ENCODE peak calls at places on chromosomes 5 and 9, in six cellular contexts. Q is lower lobe of right lung, W is neural crest cell, H is body of pancreas, T is HFF-Myc, X is AG04450. A is an unnamed sample.

GRCh38 chr5:107672212-107673105 is 1.7 kb upstream of the EFNA5 start:
- DNase-seq in H (peak), T (no peak), X (peak), Q (peak), W (peak), A (peak)

GRCh38 chr9:21334969-21335632 is at the start of gene KLHL9:
- DNase-seq in H (peak), X (peak), Q (peak), W (peak), T (peak), A (peak)

GRCh38 chr5:126186210-126186609 is 237.0 kb upstream of the GRAMD2B start:
- DNase-seq in X (no peak), H (no peak), T (no peak), W (no peak), Q (no peak), A (no peak)

GRCh38 chr5:74631088-74631960 is 9.2 kb downstream of the ENC1 start:
- DNase-seq in W (no peak), T (no peak), Q (no peak), X (peak), H (no peak), A (peak)

GRCh38 chr5:9546973-9547947 is 1.4 kb upstream of the SEMA5A start:
- DNase-seq in H (peak), X (peak), T (no peak), W (no peak), Q (no peak), A (no peak)

GRCh38 chr5:168611163-168611562 is 32.0 kb upstream of the PANK3 start:
- DNase-seq in H (no peak), W (no peak), Q (no peak), T (no peak), X (no peak), A (no peak)

GRCh38 chr5:106862450-106863193 is 808.1 kb downstream of the EFNA5 start:
- DNase-seq in T (peak), W (no peak), Q (no peak), X (peak), H (no peak), A (no peak)

GRCh38 chr9:95284667-95285066 is 32.8 kb downstream of the FANCC start:
- DNase-seq in W (no peak), H (peak), Q (no peak), X (no peak), T (no peak), A (no peak)

GRCh38 chr5:41722359-41722950 is 147.8 kb downstream of the OXCT1 start:
- DNase-seq in Q (no peak), X (no peak), W (no peak), T (no peak), H (no peak), A (no peak)

GRCh38 chr9:95190413-95190812 is 127.1 kb downstream of the FANCC start:
- DNase-seq in T (no peak), Q (no peak), H (no peak), X (no peak), W (no peak), A (no peak)

GRCh38 chr5:74095871-74096270 is 469.9 kb downstream of the ARHGEF28 start:
- DNase-seq in T (no peak), X (peak), Q (no peak), H (no peak), W (no peak), A (no peak)

GRCh38 chr5:55538621-55539020 is 3.9 kb upstream of the PLPP1 start:
- DNase-seq in H (no peak), X (no peak), T (no peak), Q (no peak), W (no peak), A (peak)

GRCh38 chr5:126366199-126366560 is 57.0 kb upstream of the GRAMD2B start:
- DNase-seq in Q (no peak), X (no peak), H (no peak), T (no peak), W (no peak), A (no peak)

GRCh38 chr9:21590058-21590996 is 108.2 kb upstream of the IFNE start:
- DNase-seq in W (no peak), X (no peak), H (no peak), T (no peak), Q (no peak), A (no peak)

GRCh38 chr5:126253406-126253805 is 169.8 kb upstream of the GRAMD2B start:
- DNase-seq in X (no peak), W (no peak), T (no peak), H (no peak), Q (no peak), A (no peak)

DNA sequence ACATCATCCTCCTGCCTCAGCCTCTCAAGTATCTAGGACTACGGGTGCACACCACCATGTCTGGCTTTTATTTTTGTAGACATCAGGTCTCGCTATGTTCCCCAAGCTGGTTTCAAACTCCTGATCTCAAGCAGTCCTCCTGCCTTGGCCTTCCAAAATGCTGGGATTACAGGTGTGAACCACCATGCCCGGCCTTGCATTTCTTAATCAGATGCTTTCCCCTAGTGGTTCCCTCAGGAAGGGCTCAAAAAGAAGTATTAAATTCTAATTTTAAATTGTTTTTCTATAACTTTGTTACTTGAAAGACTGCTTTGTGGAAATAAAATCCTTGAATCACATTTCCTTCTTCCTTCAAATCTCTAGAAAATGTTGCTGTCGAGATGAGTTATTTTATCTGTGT is 79.5 kb upstream of the ROR2 start:
- DNase-seq in H (no peak), X (no peak), T (no peak), W (no peak), Q (no peak), A (no peak)
- TF ChIP-seq CTCF in H (no peak), X (peak), T (no peak), W (peak), Q (no peak), A (no peak)

DNA sequence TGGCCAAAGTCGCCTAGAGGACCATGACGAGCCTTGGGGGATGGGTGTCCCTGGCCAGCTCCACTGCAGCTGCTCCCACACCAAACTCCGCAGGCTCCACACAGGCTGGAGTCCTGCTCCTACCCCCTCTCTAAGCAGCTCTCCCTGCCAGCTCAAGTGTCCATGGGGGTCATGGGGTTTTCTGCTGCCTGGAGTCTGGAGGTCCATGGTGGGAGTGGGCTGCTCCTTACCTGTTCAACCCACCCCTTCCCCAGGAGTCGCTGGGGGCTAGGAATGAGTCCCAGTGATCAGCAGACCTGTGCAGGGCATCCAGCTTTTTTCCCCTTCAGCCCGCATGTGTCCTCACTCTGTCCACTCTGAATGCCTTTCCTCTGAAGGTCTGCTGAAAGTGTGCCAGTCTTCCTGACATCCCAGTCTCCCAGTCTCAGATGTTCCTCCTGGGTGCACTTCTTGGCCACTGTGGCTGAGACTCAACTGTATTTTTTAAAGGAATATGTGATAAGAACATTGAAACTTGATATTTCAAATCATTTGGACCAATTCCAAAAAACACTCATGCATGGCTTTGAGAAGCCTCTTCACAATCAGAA is 261.3 kb upstream of the ANKH start:
- DNase-seq in H (no peak), Q (no peak), W (no peak), T (no peak), X (no peak), A (no peak)
- TF ChIP-seq CTCF in H (no peak), Q (no peak), W (no peak), T (no peak), X (no peak), A (no peak)

DNA sequence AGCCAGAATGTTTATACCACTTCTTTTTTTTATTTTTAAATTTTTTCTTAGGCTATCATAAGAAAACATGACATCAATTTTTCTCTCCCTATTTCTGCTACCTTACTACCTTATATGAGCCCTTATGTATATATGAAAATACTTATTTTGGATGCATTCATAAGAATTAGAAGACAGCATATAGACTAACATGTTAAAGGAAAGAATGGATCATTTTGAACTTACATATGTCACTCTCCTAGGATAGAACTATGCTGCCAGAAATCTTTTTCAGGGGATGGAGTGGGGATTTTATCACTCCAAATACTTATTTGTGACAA is 51.8 kb downstream of the SNX24 start:
- DNase-seq in Q (no peak), H (no peak), X (no peak), T (no peak), W (no peak), A (no peak)
- TF ChIP-seq CTCF in Q (no peak), H (no peak), X (no peak), T (no peak), W (peak), A (no peak)

GRCh38 chr9:69295872-69296562 is 29.0 kb upstream of the ENTREP1 start:
- DNase-seq in X (no peak), Q (no peak), W (no peak), H (no peak), T (no peak), A (no peak)

GRCh38 chr9:69293186-69293585 is 31.8 kb upstream of the ENTREP1 start:
- DNase-seq in X (no peak), H (no peak), Q (no peak), T (no peak), W (no peak), A (no peak)

GRCh38 chr9:69297300-69297980 is 27.6 kb upstream of the ENTREP1 start:
- DNase-seq in Q (no peak), T (no peak), H (no peak), W (no peak), X (no peak), A (no peak)

DNA sequence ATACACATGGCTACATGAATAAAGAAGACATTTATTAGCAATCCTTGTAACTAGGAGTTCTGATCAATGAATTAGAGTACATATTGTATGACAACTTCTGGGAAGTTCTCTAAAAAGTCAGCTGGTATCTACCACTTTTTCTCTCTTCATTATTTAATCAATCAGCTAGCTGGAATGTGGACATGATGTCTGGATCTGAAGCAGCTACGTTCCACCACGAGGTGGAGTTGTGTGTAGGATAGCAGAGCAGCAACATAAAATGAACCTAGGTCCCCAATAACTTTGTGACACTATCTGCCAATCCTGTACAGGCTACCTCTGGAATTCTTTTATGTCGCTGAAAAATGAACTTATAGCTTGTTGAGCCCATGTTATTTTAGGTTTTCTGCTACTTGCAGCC is 32.9 kb upstream of the ENTREP1 start:
- DNase-seq in T (no peak), X (no peak), H (no peak), Q (no peak), W (no peak), A (no peak)
- TF ChIP-seq CTCF in T (no peak), X (no peak), H (no peak), Q (no peak), W (no peak), A (no peak)

DNA sequence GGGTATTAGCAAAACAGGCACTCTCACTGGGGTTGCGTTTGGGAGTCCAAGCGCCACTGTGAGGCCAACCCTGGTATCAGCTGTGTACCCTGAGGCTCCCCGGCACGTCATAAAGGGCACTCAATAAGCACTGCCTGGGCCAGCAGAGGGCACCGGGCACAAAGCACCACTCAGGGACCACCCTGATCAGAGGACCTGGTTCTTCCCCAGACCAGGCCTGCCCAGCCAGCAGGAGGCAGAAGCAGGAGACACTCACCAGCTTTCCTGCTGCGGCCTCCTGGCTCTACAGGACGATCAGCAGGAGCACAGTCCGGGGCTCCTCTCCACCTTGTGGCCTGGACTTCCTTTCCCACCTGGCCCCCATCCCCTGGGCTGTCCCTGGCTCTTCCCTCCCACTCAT is 12.6 kb downstream of the MGAT1 start:
- DNase-seq in Q (no peak), H (peak), W (no peak), X (no peak), T (no peak), A (no peak)
- TF ChIP-seq CTCF in Q (no peak), H (no peak), W (peak), X (no peak), T (peak), A (peak)

GRCh38 chr9:37187269-37187668 is 66.9 kb downstream of the ZCCHC7 start:
- DNase-seq in X (no peak), Q (no peak), W (no peak), H (no peak), T (no peak), A (no peak)

GRCh38 chr9:37182718-37183117 is 62.3 kb downstream of the ZCCHC7 start:
- DNase-seq in W (no peak), T (no peak), X (no peak), Q (no peak), H (no peak), A (no peak)

GRCh38 chr9:37180138-37180537 is 59.8 kb downstream of the ZCCHC7 start:
- DNase-seq in Q (no peak), W (no peak), H (no peak), T (no peak), X (no peak), A (no peak)

GRCh38 chr9:37187713-37188439 is 67.5 kb downstream of the ZCCHC7 start:
- DNase-seq in Q (no peak), X (no peak), H (no peak), T (no peak), W (no peak), A (peak)

DNA sequence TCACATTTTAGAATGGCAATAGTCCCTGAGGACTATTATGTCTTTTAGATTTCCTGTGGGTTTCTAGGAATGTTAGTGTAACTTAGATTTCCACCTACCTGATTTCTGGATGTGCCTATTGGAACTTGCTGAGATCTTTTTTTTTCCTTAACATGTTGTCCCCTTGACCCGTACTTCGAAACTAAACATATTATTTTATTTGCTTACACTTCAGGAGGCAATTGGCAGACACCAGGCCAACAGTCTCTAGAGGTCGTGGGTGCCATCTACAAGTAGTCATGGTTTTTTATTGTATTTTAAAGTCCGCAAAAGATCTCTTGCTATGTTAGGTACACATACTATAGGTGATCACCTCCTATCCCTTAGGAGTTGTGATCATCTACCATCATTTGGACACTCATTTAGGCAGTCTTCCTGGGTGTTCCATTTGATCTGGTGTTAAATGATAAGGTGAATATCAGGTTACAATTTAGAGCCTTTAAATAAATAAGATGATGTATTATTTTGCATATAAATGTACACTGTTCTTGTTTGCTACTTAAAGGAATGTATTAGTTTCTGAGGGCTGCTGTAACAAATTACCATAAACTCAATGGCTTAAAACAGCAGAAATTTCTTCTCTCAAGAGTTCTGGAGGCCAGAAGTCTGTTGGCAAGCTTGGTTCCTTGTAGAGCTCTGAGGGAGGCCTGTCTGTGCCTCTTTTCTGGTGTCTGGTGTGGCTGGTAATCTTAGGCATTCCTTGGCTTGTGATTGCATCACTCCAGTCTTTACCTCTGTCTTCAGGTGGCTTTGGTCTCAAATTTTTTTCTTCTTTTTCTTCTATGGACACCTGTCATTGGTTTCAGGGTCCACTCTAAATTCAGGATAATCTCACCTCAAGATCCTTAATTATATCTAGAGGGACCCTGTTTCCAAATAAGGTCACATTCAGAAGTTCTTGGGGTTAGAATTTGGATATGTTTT is 64.8 kb downstream of the ZCCHC7 start:
- DNase-seq in Q (no peak), T (no peak), W (no peak), X (no peak), H (no peak), A (no peak)
- TF ChIP-seq CTCF in Q (no peak), T (no peak), W (no peak), X (no peak), H (no peak), A (no peak)

GRCh38 chr9:127744407-127745110 is 9.5 kb upstream of the TOR2A start:
- DNase-seq in W (no peak), X (no peak), Q (no peak), T (no peak), H (no peak), A (no peak)

GRCh38 chr9:127751269-127752054 is 16.4 kb upstream of the TOR2A start:
- DNase-seq in X (no peak), W (peak), T (no peak), H (peak), Q (no peak), A (no peak)

GRCh38 chr9:127742435-127743088 is 7.5 kb upstream of the TOR2A start:
- DNase-seq in X (peak), T (peak), Q (no peak), W (peak), H (peak), A (no peak)

GRCh38 chr9:127749090-127749787 is 14.1 kb upstream of the TOR2A start:
- DNase-seq in H (no peak), Q (no peak), X (no peak), W (no peak), T (no peak), A (no peak)

GRCh38 chr9:127746959-127747569 is 12.0 kb upstream of the TOR2A start:
- DNase-seq in T (no peak), H (no peak), W (no peak), Q (no peak), X (no peak), A (no peak)
- TF ChIP-seq CTCF in T (no peak), H (no peak), W (no peak), Q (no peak), X (no peak), A (no peak)

GRCh38 chr5:36929438-36929837 is 52.9 kb downstream of the NIPBL start:
- DNase-seq in Q (no peak), T (no peak), X (no peak), W (no peak), H (no peak), A (no peak)

GRCh38 chr5:36932056-36932455 is 55.5 kb downstream of the NIPBL start:
- DNase-seq in W (no peak), Q (no peak), H (no peak), X (no peak), T (no peak), A (no peak)

GRCh38 chr5:36932699-36933098 is 56.1 kb downstream of the NIPBL start:
- DNase-seq in X (no peak), T (no peak), Q (no peak), H (no peak), W (no peak), A (no peak)

GRCh38 chr5:36934740-36935356 is 58.3 kb downstream of the NIPBL start:
- DNase-seq in T (no peak), X (no peak), W (no peak), H (no peak), Q (no peak), A (no peak)

GRCh38 chr5:36928947-36929346 is 52.4 kb downstream of the NIPBL start:
- DNase-seq in Q (no peak), X (peak), H (no peak), W (no peak), T (peak), A (no peak)
- TF ChIP-seq CTCF in Q (no peak), X (no peak), H (no peak), W (no peak), T (no peak), A (no peak)

GRCh38 chr5:174903333-174903732 is 179.0 kb downstream of the MSX2 start:
- DNase-seq in Q (no peak), T (no peak), H (no peak), X (no peak), W (no peak), A (no peak)
- TF ChIP-seq CTCF in Q (no peak), T (no peak), H (no peak), X (no peak), W (no peak), A (no peak)

GRCh38 chr5:133731951-133732350 is 119.6 kb upstream of the FSTL4 start:
- DNase-seq in X (no peak), T (no peak), H (no peak), W (no peak), Q (no peak), A (no peak)

GRCh38 chr5:133727636-133728035 is 115.3 kb upstream of the FSTL4 start:
- DNase-seq in T (no peak), H (no peak), W (no peak), X (no peak), Q (no peak), A (no peak)

GRCh38 chr5:133730346-133730745 is 118.0 kb upstream of the FSTL4 start:
- DNase-seq in W (no peak), H (no peak), X (no peak), Q (no peak), T (no peak), A (no peak)

GRCh38 chr5:133730866-133731265 is 118.5 kb upstream of the FSTL4 start:
- DNase-seq in W (no peak), X (no peak), T (no peak), H (no peak), Q (no peak), A (no peak)

DNA sequence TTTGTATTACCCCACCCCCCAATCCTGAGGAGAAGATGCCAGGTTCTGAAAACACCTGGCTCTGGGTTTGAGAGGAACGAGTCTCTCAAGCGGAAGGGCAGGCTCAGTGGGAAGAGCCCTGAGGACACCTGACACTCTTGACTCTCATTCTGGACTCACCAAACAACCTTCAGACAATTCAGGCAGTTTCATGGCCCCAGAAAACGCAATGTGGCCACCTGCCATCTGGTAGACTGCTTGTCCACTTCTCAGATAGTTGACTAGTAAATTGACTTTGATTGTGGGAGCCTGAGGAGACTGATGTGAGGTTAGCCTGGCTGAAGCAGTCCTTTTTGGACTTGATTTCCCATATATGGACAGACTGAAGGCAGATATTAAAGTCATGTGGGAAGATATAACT is 117.5 kb upstream of the FSTL4 start:
- DNase-seq in Q (no peak), W (no peak), H (no peak), T (no peak), X (no peak), A (no peak)
- TF ChIP-seq CTCF in Q (no peak), W (no peak), H (no peak), T (no peak), X (no peak), A (no peak)